ENCODE peak calls at places on chromosomes 4 and X, in nine cellular contexts. A is NCI-H2081, B is transverse colon, K is HEK293T, R is foreskin fibroblast, V is NCI-H774, W is NCI-H1417, C is HTR-8/SVneo, Y is lower leg skin. T is an unnamed sample.

GRCh38 chr4:90536408-90536807 is 409.2 kb downstream of the CCSER1 start:
- DNase-seq in W (peak), Y (no peak), A (peak), C (no peak), R (no peak), K (no peak), B (no peak), V (no peak), T (no peak)

GRCh38 chr4:22515145-22515887 is 550 bp downstream of the ADGRA3 start:
- DNase-seq in R (peak), B (peak), A (peak), Y (peak), C (peak), W (peak), K (peak), V (peak), T (peak)

GRCh38 chrX:110395877-110396276 is 37.2 kb downstream of the RTL9 start:
- DNase-seq in B (no peak), W (no peak), V (no peak), Y (no peak), C (no peak), R (peak), A (no peak), K (no peak), T (no peak)

GRCh38 chrX:96183843-96184242 is 500.8 kb upstream of the DIAPH2 start:
- DNase-seq in K (no peak), W (no peak), V (no peak), B (no peak), C (no peak), R (peak), Y (no peak), A (peak), T (no peak)

GRCh38 chr4:147829401-147830101 is 97.7 kb downstream of the ARHGAP10 start:
- DNase-seq in W (no peak), V (no peak), Y (peak), C (no peak), K (no peak), B (peak), A (no peak), R (peak), T (peak)

GRCh38 chr4:76998251-76998901 is 48.8 kb downstream of the SEPTIN11 start:
- DNase-seq in A (no peak), K (no peak), Y (no peak), C (no peak), W (no peak), V (no peak), R (peak), B (no peak), T (no peak)

GRCh38 chr4:184848510-184848909 is 22.7 kb upstream of the ACSL1 start:
- DNase-seq in Y (no peak), B (no peak), K (no peak), C (no peak), W (no peak), V (no peak), R (no peak), A (no peak), T (peak)

GRCh38 chr4:42855779-42856178 is 36.7 kb upstream of the GRXCR1 start:
- DNase-seq in K (no peak), V (no peak), C (no peak), R (no peak), A (no peak), B (no peak), Y (no peak), W (no peak), T (no peak)

GRCh38 chr4:108097990-108098553 is 70.7 kb downstream of the LEF1 start:
- DNase-seq in V (no peak), B (no peak), Y (no peak), W (peak), C (no peak), R (no peak), A (no peak), K (no peak), T (no peak)

GRCh38 chr4:93740890-93741289 is 87.7 kb upstream of the ATOH1 start:
- DNase-seq in C (no peak), W (no peak), R (no peak), Y (no peak), B (no peak), K (no peak), A (no peak), V (no peak), T (no peak)

GRCh38 chr4:11021348-11021747 is 336.8 kb upstream of the CLNK start:
- DNase-seq in R (no peak), C (no peak), K (no peak), Y (no peak), W (no peak), B (no peak), V (no peak), A (no peak), T (no peak)

GRCh38 chrX:104113237-104113965 is 1.1 kb downstream of the ZCCHC18 start:
- DNase-seq in B (peak), Y (no peak), C (no peak), V (no peak), R (peak), W (peak), A (peak), K (peak), T (peak)

GRCh38 chr4:19348746-19349145 is 903.0 kb upstream of the SLIT2 start:
- DNase-seq in C (no peak), Y (no peak), V (no peak), K (no peak), B (no peak), W (no peak), A (no peak), R (peak), T (no peak)

GRCh38 chr4:26907731-26908599 is 47.3 kb downstream of the STIM2 start:
- DNase-seq in Y (no peak), B (no peak), K (no peak), W (no peak), V (no peak), A (no peak), R (no peak), C (no peak), T (no peak)

GRCh38 chr4:106273831-106274230 is 42.2 kb downstream of the TBCK start:
- DNase-seq in R (peak), A (no peak), W (no peak), K (no peak), Y (no peak), V (no peak), B (no peak), C (no peak), T (no peak)

GRCh38 chr4:42915484-42915883 is 23.0 kb downstream of the GRXCR1 start:
- DNase-seq in K (no peak), W (no peak), B (no peak), A (no peak), V (no peak), C (no peak), R (no peak), Y (no peak), T (no peak)

GRCh38 chrX:13050151-13050550 is 5.7 kb upstream of the FAM9C start:
- DNase-seq in C (no peak), A (no peak), B (no peak), Y (no peak), R (no peak), K (no peak), W (no peak), V (no peak), T (no peak)

GRCh38 chr4:38190717-38191178 is 230.6 kb downstream of the PTTG2 start:
- DNase-seq in W (no peak), V (no peak), R (peak), Y (peak), C (peak), K (peak), B (no peak), A (no peak), T (no peak)

GRCh38 chr4:67459164-67459563 is 86.1 kb downstream of the CENPC start:
- DNase-seq in Y (no peak), R (no peak), K (no peak), B (no peak), C (no peak), A (no peak), V (no peak), W (no peak), T (no peak)

GRCh38 chrX:2692221-2693122 is 1.4 kb downstream of the CD99 start:
- DNase-seq in Y (peak), A (no peak), V (no peak), K (no peak), W (no peak), B (peak), C (no peak), R (peak), T (no peak)

GRCh38 chrX:124863303-124863702 is 456.4 kb upstream of the TEX13C start:
- DNase-seq in B (no peak), A (peak), Y (no peak), C (no peak), V (no peak), K (peak), R (no peak), W (no peak), T (no peak)

T was measured in tibial nerve.